ENCODE peak calls at places on chromosomes 3 and 15, in ten cellular contexts. One of them, this sample, is unnamed.

GRCh38 chr3:50617096-50617791 is at the start of gene MAPKAPK3:
- DNase-seq in CD8-positive, alpha-beta T cell: peak
- DNase-seq in OCI-LY7: peak
- DNase-seq in AG04450: no peak
- DNase-seq in caudate nucleus: no peak
- DNase-seq in iPS DF 6.9: no peak
- DNase-seq in PC-9: no peak
- DNase-seq in cardiac muscle cell: peak
- DNase-seq in colonic mucosa: peak
- DNase-seq in hepatocyte: peak
- DNase-seq in this sample: no peak

GRCh38 chr3:155244206-155244605 is 49.3 kb downstream of the STRIT1 start:
- DNase-seq in CD8-positive, alpha-beta T cell: no peak
- DNase-seq in OCI-LY7: peak
- DNase-seq in AG04450: no peak
- DNase-seq in caudate nucleus: no peak
- DNase-seq in iPS DF 6.9: no peak
- DNase-seq in PC-9: no peak
- DNase-seq in cardiac muscle cell: no peak
- DNase-seq in colonic mucosa: no peak
- DNase-seq in hepatocyte: no peak
- DNase-seq in this sample: no peak

GRCh38 chr15:63076136-63077005 is 33.8 kb downstream of the TPM1 start:
- DNase-seq in CD8-positive, alpha-beta T cell: no peak
- DNase-seq in OCI-LY7: no peak
- DNase-seq in AG04450: no peak
- DNase-seq in caudate nucleus: no peak
- DNase-seq in iPS DF 6.9: peak
- DNase-seq in PC-9: no peak
- DNase-seq in cardiac muscle cell: no peak
- DNase-seq in colonic mucosa: no peak
- DNase-seq in hepatocyte: no peak
- DNase-seq in this sample: peak

GRCh38 chr3:14146381-14147062 is 21.7 kb downstream of the TMEM43 start:
- DNase-seq in CD8-positive, alpha-beta T cell: no peak
- DNase-seq in OCI-LY7: no peak
- DNase-seq in AG04450: no peak
- DNase-seq in caudate nucleus: no peak
- DNase-seq in iPS DF 6.9: no peak
- DNase-seq in PC-9: no peak
- DNase-seq in cardiac muscle cell: no peak
- DNase-seq in colonic mucosa: no peak
- DNase-seq in hepatocyte: no peak
- DNase-seq in this sample: peak

GRCh38 chr3:123347205-123347604 is 101.7 kb downstream of the ADCY5 start:
- DNase-seq in CD8-positive, alpha-beta T cell: no peak
- DNase-seq in OCI-LY7: no peak
- DNase-seq in AG04450: no peak
- DNase-seq in caudate nucleus: no peak
- DNase-seq in iPS DF 6.9: no peak
- DNase-seq in PC-9: no peak
- DNase-seq in cardiac muscle cell: no peak
- DNase-seq in colonic mucosa: no peak
- DNase-seq in hepatocyte: no peak
- DNase-seq in this sample: no peak

GRCh38 chr3:157767602-157768001 is 264.4 kb upstream of the VEPH1 start:
- DNase-seq in CD8-positive, alpha-beta T cell: no peak
- DNase-seq in OCI-LY7: no peak
- DNase-seq in AG04450: no peak
- DNase-seq in caudate nucleus: no peak
- DNase-seq in iPS DF 6.9: no peak
- DNase-seq in PC-9: peak
- DNase-seq in cardiac muscle cell: no peak
- DNase-seq in colonic mucosa: no peak
- DNase-seq in hepatocyte: no peak
- DNase-seq in this sample: no peak

GRCh38 chr3:53162672-53163458 is 1.9 kb downstream of the PRKCD start:
- DNase-seq in CD8-positive, alpha-beta T cell: peak
- DNase-seq in OCI-LY7: peak
- DNase-seq in AG04450: no peak
- DNase-seq in caudate nucleus: no peak
- DNase-seq in iPS DF 6.9: no peak
- DNase-seq in PC-9: no peak
- DNase-seq in cardiac muscle cell: peak
- DNase-seq in colonic mucosa: peak
- DNase-seq in hepatocyte: peak
- DNase-seq in this sample: peak

GRCh38 chr15:70761046-70761445 is 2.3 kb downstream of the UACA start:
- DNase-seq in CD8-positive, alpha-beta T cell: no peak
- DNase-seq in OCI-LY7: no peak
- DNase-seq in AG04450: no peak
- DNase-seq in caudate nucleus: no peak
- DNase-seq in iPS DF 6.9: no peak
- DNase-seq in PC-9: no peak
- DNase-seq in cardiac muscle cell: no peak
- DNase-seq in colonic mucosa: no peak
- DNase-seq in hepatocyte: no peak
- DNase-seq in this sample: no peak

DNA sequence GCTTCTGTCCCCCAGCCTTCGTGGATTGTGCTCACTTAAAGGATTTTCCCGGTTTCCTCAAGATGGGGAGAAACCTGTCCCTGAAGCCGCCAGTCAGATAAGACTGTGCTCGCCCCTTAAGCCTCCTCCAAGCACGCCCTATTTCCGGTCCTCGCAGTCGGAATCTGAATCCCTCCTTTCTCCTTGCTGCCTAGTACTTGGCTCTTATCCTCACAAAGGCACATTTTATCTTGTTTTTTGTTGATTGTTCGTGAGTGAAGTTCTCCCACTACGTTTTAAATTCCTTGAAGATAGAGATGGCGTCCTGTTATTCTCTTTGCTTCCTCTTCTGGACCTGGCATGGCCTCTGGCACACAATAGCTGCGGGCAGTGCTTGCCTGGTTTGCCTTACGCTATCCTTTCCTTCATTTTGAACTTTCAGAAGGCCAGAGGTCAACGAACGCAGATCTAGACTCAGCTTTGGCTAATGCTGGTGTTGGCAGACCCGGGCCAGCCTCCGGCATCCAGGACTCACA is 1.7 kb downstream of the CLDN11 start:
- DNase-seq in CD8-positive, alpha-beta T cell: no peak
- DNase-seq in OCI-LY7: no peak
- DNase-seq in AG04450: no peak
- DNase-seq in caudate nucleus: no peak
- DNase-seq in iPS DF 6.9: no peak
- DNase-seq in PC-9: no peak
- DNase-seq in cardiac muscle cell: no peak
- DNase-seq in colonic mucosa: no peak
- DNase-seq in hepatocyte: peak
- DNase-seq in this sample: peak
- H3K27ac ChIP-seq in CD8-positive, alpha-beta T cell: no peak
- H3K27ac ChIP-seq in OCI-LY7: no peak
- H3K27ac ChIP-seq in AG04450: peak
- H3K27ac ChIP-seq in caudate nucleus: peak
- H3K27ac ChIP-seq in iPS DF 6.9: no peak
- H3K27ac ChIP-seq in PC-9: no peak
- H3K27ac ChIP-seq in cardiac muscle cell: no peak
- H3K27ac ChIP-seq in colonic mucosa: no peak
- H3K27ac ChIP-seq in hepatocyte: peak
- H3K27ac ChIP-seq in this sample: no peak

DNA sequence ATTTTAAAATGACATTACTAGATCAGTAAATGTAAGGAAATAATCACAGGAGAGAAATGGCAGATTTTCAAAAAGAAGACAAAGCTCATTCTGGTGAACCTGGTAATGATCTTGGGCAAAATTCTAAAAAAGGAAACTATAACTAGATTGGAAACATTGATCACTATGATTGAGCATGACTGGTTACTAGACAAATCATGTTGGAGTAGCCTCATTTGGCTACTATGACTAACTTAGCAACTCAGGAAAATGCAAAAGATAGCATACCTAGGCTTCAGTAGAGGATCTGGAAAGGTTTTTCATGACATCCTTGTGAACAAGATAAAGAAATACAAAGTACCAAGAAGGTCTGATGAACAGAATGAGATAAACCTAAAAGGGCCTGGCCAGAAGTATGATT is 7.6 kb upstream of the TMF1 start:
- DNase-seq in CD8-positive, alpha-beta T cell: no peak
- DNase-seq in OCI-LY7: no peak
- DNase-seq in AG04450: no peak
- DNase-seq in caudate nucleus: no peak
- DNase-seq in iPS DF 6.9: no peak
- DNase-seq in PC-9: no peak
- DNase-seq in cardiac muscle cell: no peak
- DNase-seq in colonic mucosa: no peak
- DNase-seq in hepatocyte: no peak
- DNase-seq in this sample: no peak
- H3K27ac ChIP-seq in CD8-positive, alpha-beta T cell: no peak
- H3K27ac ChIP-seq in OCI-LY7: no peak
- H3K27ac ChIP-seq in AG04450: no peak
- H3K27ac ChIP-seq in caudate nucleus: no peak
- H3K27ac ChIP-seq in iPS DF 6.9: no peak
- H3K27ac ChIP-seq in PC-9: no peak
- H3K27ac ChIP-seq in cardiac muscle cell: no peak
- H3K27ac ChIP-seq in colonic mucosa: no peak
- H3K27ac ChIP-seq in hepatocyte: no peak
- H3K27ac ChIP-seq in this sample: no peak

GRCh38 chr15:67548532-67548852 is 6.0 kb downstream of the MAP2K5 start:
- DNase-seq in CD8-positive, alpha-beta T cell: no peak
- DNase-seq in OCI-LY7: no peak
- DNase-seq in AG04450: no peak
- DNase-seq in caudate nucleus: no peak
- DNase-seq in iPS DF 6.9: no peak
- DNase-seq in PC-9: no peak
- DNase-seq in cardiac muscle cell: no peak
- DNase-seq in colonic mucosa: no peak
- DNase-seq in hepatocyte: no peak
- DNase-seq in this sample: no peak
- H3K27ac ChIP-seq in CD8-positive, alpha-beta T cell: no peak
- H3K27ac ChIP-seq in OCI-LY7: peak
- H3K27ac ChIP-seq in AG04450: no peak
- H3K27ac ChIP-seq in caudate nucleus: peak
- H3K27ac ChIP-seq in iPS DF 6.9: no peak
- H3K27ac ChIP-seq in PC-9: no peak
- H3K27ac ChIP-seq in cardiac muscle cell: no peak
- H3K27ac ChIP-seq in colonic mucosa: peak
- H3K27ac ChIP-seq in hepatocyte: peak
- H3K27ac ChIP-seq in this sample: no peak

DNA sequence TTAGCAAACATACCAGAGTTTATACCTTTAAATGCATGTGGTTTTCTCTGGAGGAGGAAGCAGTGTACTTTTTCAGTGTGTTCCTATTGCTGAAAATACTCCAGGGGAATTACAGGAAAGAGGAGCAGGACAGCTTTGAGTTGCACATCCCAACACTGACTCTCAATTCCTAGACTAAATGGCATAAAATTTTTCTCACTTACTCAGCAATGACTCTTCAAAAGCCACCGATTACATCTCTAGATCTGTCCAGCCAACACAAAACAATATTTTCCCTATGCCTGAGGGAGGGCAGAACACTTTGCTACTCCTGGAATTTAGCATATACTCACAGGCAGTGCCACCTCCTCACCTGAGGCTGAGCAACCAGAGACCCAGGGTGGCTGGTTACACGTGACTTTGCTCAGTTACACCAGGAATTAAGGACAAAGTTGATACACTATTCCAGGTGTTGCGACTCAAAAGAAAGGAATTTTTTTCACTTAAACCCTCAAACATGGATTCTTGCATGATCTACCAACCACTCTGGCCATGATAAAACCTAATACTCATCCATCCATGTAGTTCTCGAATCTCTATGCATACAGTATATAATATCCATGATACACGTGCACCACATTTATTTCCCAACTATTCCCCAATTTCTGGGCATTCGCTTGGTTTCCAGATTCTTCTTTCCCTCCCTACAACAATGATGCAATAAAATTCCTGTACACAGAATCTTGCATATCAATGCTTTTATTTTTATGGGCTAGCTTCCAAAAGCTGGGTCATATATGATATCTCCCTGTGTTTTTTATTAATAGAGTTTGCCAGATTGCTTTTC is 194.6 kb downstream of the THRB start:
- DNase-seq in CD8-positive, alpha-beta T cell: no peak
- DNase-seq in OCI-LY7: no peak
- DNase-seq in AG04450: no peak
- DNase-seq in caudate nucleus: no peak
- DNase-seq in iPS DF 6.9: no peak
- DNase-seq in PC-9: peak
- DNase-seq in cardiac muscle cell: no peak
- DNase-seq in colonic mucosa: no peak
- DNase-seq in hepatocyte: peak
- DNase-seq in this sample: no peak
- H3K27ac ChIP-seq in CD8-positive, alpha-beta T cell: no peak
- H3K27ac ChIP-seq in OCI-LY7: no peak
- H3K27ac ChIP-seq in AG04450: no peak
- H3K27ac ChIP-seq in caudate nucleus: no peak
- H3K27ac ChIP-seq in iPS DF 6.9: no peak
- H3K27ac ChIP-seq in PC-9: peak
- H3K27ac ChIP-seq in cardiac muscle cell: no peak
- H3K27ac ChIP-seq in colonic mucosa: no peak
- H3K27ac ChIP-seq in hepatocyte: peak
- H3K27ac ChIP-seq in this sample: no peak

DNA sequence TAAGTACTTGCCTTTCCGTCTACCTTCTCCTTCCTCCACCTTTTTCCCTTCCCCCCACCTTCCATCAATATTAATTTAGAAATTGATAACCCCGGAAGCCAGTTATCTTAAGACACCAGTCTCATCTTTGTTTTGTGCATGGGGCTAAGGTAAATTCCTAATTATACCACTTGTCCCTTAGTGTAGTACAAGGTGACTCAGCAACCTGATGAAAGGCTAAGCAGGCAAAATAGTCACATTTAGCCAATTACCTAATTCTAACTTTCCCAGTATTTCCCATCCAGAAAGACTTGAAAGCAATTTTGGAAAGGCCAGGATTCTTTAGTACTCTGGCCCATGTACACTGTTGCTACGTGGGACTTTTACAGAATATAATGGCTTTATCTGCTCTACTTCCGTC is 72.5 kb downstream of the SETD5 start:
- DNase-seq in CD8-positive, alpha-beta T cell: no peak
- DNase-seq in OCI-LY7: no peak
- DNase-seq in AG04450: no peak
- DNase-seq in caudate nucleus: no peak
- DNase-seq in iPS DF 6.9: no peak
- DNase-seq in PC-9: no peak
- DNase-seq in cardiac muscle cell: no peak
- DNase-seq in colonic mucosa: no peak
- DNase-seq in hepatocyte: no peak
- DNase-seq in this sample: no peak
- H3K27ac ChIP-seq in CD8-positive, alpha-beta T cell: no peak
- H3K27ac ChIP-seq in OCI-LY7: no peak
- H3K27ac ChIP-seq in AG04450: no peak
- H3K27ac ChIP-seq in caudate nucleus: no peak
- H3K27ac ChIP-seq in iPS DF 6.9: no peak
- H3K27ac ChIP-seq in PC-9: no peak
- H3K27ac ChIP-seq in cardiac muscle cell: peak
- H3K27ac ChIP-seq in colonic mucosa: no peak
- H3K27ac ChIP-seq in hepatocyte: no peak
- H3K27ac ChIP-seq in this sample: no peak

GRCh38 chr3:48694610-48695051 is 8.9 kb upstream of the NCKIPSD start:
- DNase-seq in CD8-positive, alpha-beta T cell: no peak
- DNase-seq in OCI-LY7: no peak
- DNase-seq in AG04450: peak
- DNase-seq in caudate nucleus: peak
- DNase-seq in iPS DF 6.9: no peak
- DNase-seq in PC-9: peak
- DNase-seq in cardiac muscle cell: no peak
- DNase-seq in colonic mucosa: peak
- DNase-seq in hepatocyte: peak
- DNase-seq in this sample: no peak
- H3K27ac ChIP-seq in CD8-positive, alpha-beta T cell: no peak
- H3K27ac ChIP-seq in OCI-LY7: no peak
- H3K27ac ChIP-seq in AG04450: peak
- H3K27ac ChIP-seq in caudate nucleus: peak
- H3K27ac ChIP-seq in iPS DF 6.9: no peak
- H3K27ac ChIP-seq in PC-9: peak
- H3K27ac ChIP-seq in cardiac muscle cell: peak
- H3K27ac ChIP-seq in colonic mucosa: peak
- H3K27ac ChIP-seq in hepatocyte: peak
- H3K27ac ChIP-seq in this sample: peak